ENCODE peak calls at places on chromosome 21, in nine cellular contexts. I is stimulated activated CD4-positive, alpha-beta T cell treated with anti-CD3 and anti-CD28 coated beads, Interleukin-2, amount 100 ng/mL, for 48 hours; J is HL-60; Y is activated CD4-positive, alpha-beta T cell treated with anti-CD3 and anti-CD28 coated beads for 48 hours; O is NCI-H1105; R is HTR-8/SVneo; A is suprapubic skin; D is MCF 10A; X is fibroblast of lung. T is an unnamed sample.

GRCh38 chr21:41953249-41953830 is 478 bp downstream of the C2CD2 start:
- DNase-seq in D (no peak), Y (no peak), J (no peak), A (no peak), I (no peak), X (no peak), O (no peak), R (no peak), T (no peak)

GRCh38 chr21:45427331-45428271 is 22.6 kb downstream of the COL18A1 start:
- DNase-seq in I (no peak), R (peak), O (no peak), J (no peak), Y (no peak), X (peak), A (no peak), D (peak), T (no peak)

GRCh38 chr21:29271927-29272333 is 26.8 kb upstream of the BACH1 start:
- DNase-seq in O (no peak), J (no peak), I (no peak), Y (no peak), D (no peak), A (no peak), X (peak), R (no peak), T (no peak)

GRCh38 chr21:44436111-44436611 is 19.1 kb upstream of the LRRC3 start:
- DNase-seq in O (no peak), D (no peak), Y (no peak), R (no peak), X (no peak), A (peak), J (no peak), I (no peak), T (no peak)

GRCh38 chr21:10273196-10273595 is 248.2 kb upstream of the TPTE start:
- DNase-seq in A (no peak), X (peak), O (no peak), J (no peak), D (no peak), Y (no peak), R (no peak), I (no peak), T (no peak)

GRCh38 chr21:26717146-26717739 is 128.0 kb downstream of the ADAMTS1 start:
- DNase-seq in D (peak), I (no peak), Y (no peak), O (no peak), R (peak), X (peak), J (no peak), A (no peak), T (no peak)

GRCh38 chr21:41774467-41775151 is 7.8 kb upstream of the RIPK4 start:
- DNase-seq in O (peak), J (no peak), A (no peak), I (no peak), X (no peak), R (no peak), Y (no peak), D (no peak), T (no peak)

GRCh38 chr21:45064091-45064490 is 10.3 kb upstream of the ADARB1 start:
- DNase-seq in A (no peak), D (no peak), X (no peak), I (no peak), O (no peak), J (no peak), Y (no peak), R (no peak), T (no peak)

GRCh38 chr21:41777934-41778815 is 11.3 kb upstream of the RIPK4 start:
- DNase-seq in D (peak), X (peak), A (peak), O (peak), I (peak), Y (peak), R (peak), J (no peak), T (peak)

GRCh38 chr21:46207920-46208571 is 20.5 kb downstream of the LSS start:
- DNase-seq in Y (no peak), I (no peak), R (no peak), O (no peak), J (no peak), A (peak), D (no peak), X (no peak), T (no peak)

GRCh38 chr21:46023126-46023985 is 41.8 kb downstream of the COL6A1 start:
- DNase-seq in O (no peak), X (no peak), R (no peak), D (no peak), A (no peak), I (no peak), Y (no peak), J (no peak), T (no peak)

GRCh38 chr21:15241997-15242767 is 177.4 kb upstream of the NRIP1 start:
- DNase-seq in X (no peak), I (no peak), Y (no peak), D (peak), A (no peak), J (no peak), O (no peak), R (no peak), T (peak)

GRCh38 chr21:45615145-45615711 is 28.3 kb upstream of the PCBP3 start:
- DNase-seq in D (peak), X (no peak), Y (peak), O (no peak), R (no peak), J (no peak), I (peak), A (peak), T (no peak)

GRCh38 chr21:46429754-46430681 is 28.7 kb upstream of the DIP2A start:
- DNase-seq in J (no peak), Y (no peak), I (no peak), X (no peak), D (no peak), R (no peak), O (no peak), A (no peak), T (no peak)

GRCh38 chr21:27739187-27739586 is 772.3 kb upstream of the ADAMTS5 start:
- DNase-seq in A (no peak), D (no peak), O (no peak), J (no peak), X (no peak), Y (no peak), R (no peak), I (no peak), T (no peak)

GRCh38 chr21:31873275-31873695 is 465 bp downstream of the HUNK start:
- DNase-seq in R (no peak), O (peak), D (no peak), J (no peak), Y (no peak), I (peak), X (no peak), A (no peak), T (peak)

GRCh38 chr21:35635261-35635660 is 425.1 kb downstream of the SETD4 start:
- DNase-seq in I (no peak), R (peak), A (no peak), J (no peak), X (peak), O (no peak), D (peak), Y (no peak), T (no peak)

GRCh38 chr21:45261093-45261492 is 26.6 kb downstream of the POFUT2 start:
- DNase-seq in O (no peak), I (no peak), X (no peak), Y (no peak), R (no peak), D (no peak), J (no peak), A (peak), T (no peak)

GRCh38 chr21:42514883-42515228 is 1.2 kb downstream of the SLC37A1 start:
- DNase-seq in J (no peak), O (no peak), I (no peak), X (no peak), A (no peak), R (no peak), D (no peak), Y (no peak), T (no peak)

GRCh38 chr21:45974073-45975016 is 7.2 kb upstream of the COL6A1 start:
- DNase-seq in D (peak), A (peak), O (peak), X (peak), R (peak), I (no peak), J (no peak), Y (peak), T (peak)

GRCh38 chr21:28444567-28444966 is 548.1 kb downstream of the LTN1 start:
- DNase-seq in D (no peak), I (no peak), A (no peak), O (no peak), J (no peak), X (no peak), R (no peak), Y (no peak), T (no peak)

GRCh38 chr21:25708467-25709065 is 26.1 kb downstream of the ATP5PF start:
- DNase-seq in X (peak), O (peak), A (no peak), D (peak), I (peak), J (no peak), R (peak), Y (peak), T (no peak)

GRCh38 chr21:43608225-43608624 is 51.1 kb downstream of the HSF2BP start:
- DNase-seq in X (peak), O (no peak), I (no peak), Y (no peak), A (no peak), D (peak), R (no peak), J (no peak), T (no peak)

GRCh38 chr21:42388740-42389448 is 7.0 kb downstream of the TMPRSS3 start:
- DNase-seq in I (no peak), X (no peak), J (no peak), D (no peak), O (no peak), Y (no peak), R (no peak), A (no peak), T (no peak)

GRCh38 chr21:41926068-41926806 is 27.6 kb downstream of the C2CD2 start:
- DNase-seq in D (peak), X (peak), A (no peak), O (no peak), Y (peak), I (peak), J (no peak), R (peak), T (peak)

GRCh38 chr21:9758888-9759287 is 762.5 kb upstream of the TPTE start:
- DNase-seq in D (no peak), I (no peak), X (no peak), J (no peak), R (no peak), A (no peak), Y (no peak), O (no peak), T (no peak)

GRCh38 chr21:43611598-43612369 is 47.5 kb downstream of the HSF2BP start:
- DNase-seq in X (peak), J (peak), R (peak), D (peak), I (no peak), A (no peak), O (no peak), Y (peak), T (peak)

GRCh38 chr21:31135536-31136184 is 97.4 kb upstream of the KRTAP19-8 start:
- DNase-seq in X (no peak), O (no peak), J (no peak), R (no peak), I (no peak), A (no peak), Y (no peak), D (no peak), T (no peak)

GRCh38 chr21:42234464-42235241 is 15.7 kb downstream of the ABCG1 start:
- DNase-seq in J (peak), I (peak), X (peak), R (peak), O (peak), Y (peak), D (peak), A (peak), T (peak)

GRCh38 chr21:34936299-34936698 is 112.8 kb downstream of the RUNX1 start:
- DNase-seq in I (no peak), O (no peak), Y (no peak), R (no peak), D (no peak), A (no peak), X (no peak), J (no peak), T (no peak)

GRCh38 chr21:42146821-42147220 is 72.1 kb upstream of the ABCG1 start:
- DNase-seq in A (peak), D (no peak), I (no peak), Y (no peak), O (no peak), R (no peak), J (no peak), X (no peak), T (no peak)

GRCh38 chr21:45632165-45632896 is 11.2 kb upstream of the PCBP3 start:
- DNase-seq in A (no peak), X (no peak), J (no peak), O (no peak), Y (no peak), I (no peak), D (no peak), R (no peak), T (no peak)

GRCh38 chr21:28805885-28806284 is 186.8 kb downstream of the LTN1 start:
- DNase-seq in X (peak), J (no peak), Y (no peak), O (no peak), R (no peak), I (no peak), A (peak), D (peak), T (no peak)

GRCh38 chr21:18522181-18522771 is 118.7 kb upstream of the TMPRSS15 start:
- DNase-seq in D (peak), X (peak), A (no peak), R (peak), I (no peak), Y (no peak), J (no peak), O (peak), T (no peak)

GRCh38 chr21:34704119-34704518 is 35.3 kb downstream of the CLIC6 start:
- DNase-seq in X (peak), D (peak), I (no peak), A (no peak), O (no peak), J (no peak), R (no peak), Y (no peak), T (no peak)

GRCh38 chr21:42245348-42246185 is 26.6 kb downstream of the ABCG1 start:
- DNase-seq in R (no peak), I (no peak), Y (no peak), J (no peak), O (peak), X (no peak), D (no peak), A (no peak), T (no peak)

GRCh38 chr21:45350206-45350854 is 54.6 kb upstream of the COL18A1 start:
- DNase-seq in D (no peak), O (no peak), J (no peak), R (no peak), I (no peak), X (no peak), A (no peak), Y (no peak), T (no peak)

GRCh38 chr21:33858672-33859372 is 56.8 kb downstream of the ATP5PO start:
- DNase-seq in I (no peak), A (no peak), D (no peak), R (no peak), O (no peak), Y (no peak), J (no peak), X (no peak), T (no peak)